ENCODE peak calls at places on chromosomes 7 and 10, in nine cellular contexts. Z is lower lobe of right lung; R is EL; O is neural progenitor cell; V is endothelial cell; I is naive thymus-derived CD4-positive, alpha-beta T cell; X is COR-L47; E is germinal center; P is progenitor cell of endocrine pancreas. D is an unnamed sample.

GRCh38 chr10:94402204-94403033 is at the start of gene TBC1D12:
- DNase-seq in E (peak), Z (peak), O (peak), P (peak), R (peak), I (peak), V (peak), X (peak), D (no peak)

GRCh38 chr7:55794527-55794926 is 68.0 kb downstream of the SEPTIN14 start:
- DNase-seq in I (no peak), V (no peak), Z (no peak), X (no peak), P (no peak), O (no peak), E (no peak), R (no peak), D (no peak)

GRCh38 chr10:28761084-28761875 is 84.0 kb downstream of the BAMBI start:
- DNase-seq in R (no peak), E (no peak), P (no peak), Z (no peak), V (no peak), I (no peak), O (no peak), X (no peak), D (no peak)

GRCh38 chr7:114414151-114415053 is at the start of gene FOXP2:
- DNase-seq in R (no peak), P (no peak), E (no peak), V (no peak), O (peak), X (peak), Z (no peak), I (no peak), D (peak)

GRCh38 chr10:22612316-22612715 is 102.1 kb downstream of the PIP4K2A start:
- DNase-seq in P (no peak), I (peak), Z (no peak), O (no peak), V (no peak), E (no peak), X (no peak), R (no peak), D (no peak)

GRCh38 chr10:80664071-80664680 is 126.5 kb downstream of the SH2D4B start:
- DNase-seq in X (no peak), R (peak), V (peak), E (peak), O (peak), Z (peak), P (peak), I (peak), D (peak)

GRCh38 chr7:93298671-93299070 is 66.5 kb downstream of the VPS50 start:
- DNase-seq in I (no peak), Z (no peak), P (no peak), O (no peak), X (no peak), V (no peak), E (no peak), R (peak), D (no peak)

GRCh38 chr7:22090107-22090506 is 144.4 kb upstream of the CDCA7L start:
- DNase-seq in O (no peak), E (no peak), I (no peak), V (no peak), R (no peak), Z (no peak), P (no peak), X (no peak), D (no peak)